ENCODE peak calls at places on chromosomes 5 and 9, in four cellular contexts. One of them, this sample, is unnamed. For H3K27me3, the result is how much of the 10 kb centered on the place peaks cover.

GRCh38 chr9:136506425-136506824 is 23.6 kb upstream of the SEC16A start:
- DNase-seq in endodermal cell: no peak
- DNase-seq in endothelial cell of umbilical vein: no peak
- DNase-seq in keratinocyte: no peak
- DNase-seq in this sample: no peak

GRCh38 chr5:22109315-22109714 is 743.8 kb downstream of the CDH12 start:
- DNase-seq in keratinocyte: no peak
- DNase-seq in endothelial cell of umbilical vein: no peak
- DNase-seq in endodermal cell: no peak
- DNase-seq in this sample: no peak

GRCh38 chr5:41815261-41815660 is 55.0 kb downstream of the OXCT1 start:
- DNase-seq in endothelial cell of umbilical vein: no peak
- DNase-seq in endodermal cell: no peak
- DNase-seq in keratinocyte: no peak
- DNase-seq in this sample: no peak

GRCh38 chr5:147400836-147401235 is 109.0 kb downstream of the DPYSL3 start:
- DNase-seq in endodermal cell: no peak
- DNase-seq in keratinocyte: no peak
- DNase-seq in endothelial cell of umbilical vein: no peak
- DNase-seq in this sample: no peak

GRCh38 chr5:134506054-134507039 is 19.1 kb upstream of the JADE2 start:
- DNase-seq in endodermal cell: peak
- DNase-seq in keratinocyte: no peak
- DNase-seq in endothelial cell of umbilical vein: no peak
- DNase-seq in this sample: no peak

GRCh38 chr9:105690742-105691141 is 3.6 kb upstream of the TMEM38B start:
- DNase-seq in endothelial cell of umbilical vein: peak
- DNase-seq in endodermal cell: no peak
- DNase-seq in keratinocyte: no peak
- DNase-seq in this sample: no peak

GRCh38 chr5:151745071-151745705 is 13.2 kb downstream of the ATOX1 start:
- DNase-seq in endodermal cell: no peak
- DNase-seq in keratinocyte: peak
- DNase-seq in endothelial cell of umbilical vein: peak
- DNase-seq in this sample: no peak

GRCh38 chr5:6551287-6551954 is 81.4 kb downstream of the NSUN2 start:
- DNase-seq in endodermal cell: no peak
- DNase-seq in endothelial cell of umbilical vein: no peak
- DNase-seq in keratinocyte: no peak
- DNase-seq in this sample: no peak

GRCh38 chr5:135964670-135965320 is 10.0 kb upstream of the LECT2 start:
- DNase-seq in keratinocyte: no peak
- DNase-seq in endothelial cell of umbilical vein: no peak
- DNase-seq in endodermal cell: no peak
- DNase-seq in this sample: no peak

GRCh38 chr5:80275347-80275746 is 19.5 kb upstream of the SERINC5 start:
- DNase-seq in endodermal cell: peak
- DNase-seq in endothelial cell of umbilical vein: peak
- DNase-seq in keratinocyte: no peak
- DNase-seq in this sample: no peak

GRCh38 chr5:146848133-146848532 is 30.4 kb downstream of the PPP2R2B start:
- DNase-seq in endothelial cell of umbilical vein: no peak
- DNase-seq in endodermal cell: no peak
- DNase-seq in keratinocyte: no peak
- DNase-seq in this sample: no peak

GRCh38 chr5:176533894-176534611 is 3.1 kb downstream of the RNF44 start:
- DNase-seq in endothelial cell of umbilical vein: peak
- DNase-seq in keratinocyte: no peak
- DNase-seq in endodermal cell: peak
- DNase-seq in this sample: no peak

GRCh38 chr5:116914869-116915504 is 340.4 kb upstream of the SEMA6A start:
- DNase-seq in keratinocyte: no peak
- DNase-seq in endodermal cell: no peak
- DNase-seq in endothelial cell of umbilical vein: no peak
- DNase-seq in this sample: no peak

GRCh38 chr5:53430618-53431252 is 49.7 kb upstream of the FST start:
- DNase-seq in keratinocyte: no peak
- DNase-seq in endodermal cell: no peak
- DNase-seq in endothelial cell of umbilical vein: peak
- DNase-seq in this sample: no peak

GRCh38 chr5:39224196-39224754 is 4.9 kb upstream of the FYB1 start:
- DNase-seq in keratinocyte: peak
- DNase-seq in endodermal cell: peak
- DNase-seq in endothelial cell of umbilical vein: no peak
- DNase-seq in this sample: no peak

GRCh38 chr5:110321117-110321516 is 405.4 kb downstream of the TMEM232 start:
- DNase-seq in endodermal cell: no peak
- DNase-seq in endothelial cell of umbilical vein: no peak
- DNase-seq in keratinocyte: no peak
- DNase-seq in this sample: no peak

GRCh38 chr9:21030389-21031035 is 928 bp downstream of the HACD4 start:
- DNase-seq in endodermal cell: peak
- DNase-seq in keratinocyte: no peak
- DNase-seq in endothelial cell of umbilical vein: peak
- DNase-seq in this sample: no peak

GRCh38 chr9:6197330-6197729 is 18.3 kb upstream of the IL33 start:
- DNase-seq in endodermal cell: peak
- DNase-seq in endothelial cell of umbilical vein: peak
- DNase-seq in keratinocyte: no peak
- DNase-seq in this sample: peak

GRCh38 chr9:120692901-120693573 is 21.2 kb downstream of the MEGF9 start:
- DNase-seq in keratinocyte: no peak
- DNase-seq in endothelial cell of umbilical vein: no peak
- DNase-seq in endodermal cell: no peak
- DNase-seq in this sample: no peak

GRCh38 chr9:133701321-133701980 is 36.7 kb downstream of the SARDH start:
- DNase-seq in keratinocyte: no peak
- DNase-seq in endothelial cell of umbilical vein: no peak
- DNase-seq in endodermal cell: no peak
- DNase-seq in this sample: no peak

GRCh38 chr5:178496219-178496618 is 94.0 kb downstream of the COL23A1 start:
- DNase-seq in endodermal cell: no peak
- DNase-seq in endothelial cell of umbilical vein: no peak
- DNase-seq in keratinocyte: no peak
- DNase-seq in this sample: no peak

GRCh38 chr5:124537136-124537919 is 209.1 kb downstream of the ZNF608 start:
- DNase-seq in endodermal cell: no peak
- DNase-seq in endothelial cell of umbilical vein: peak
- DNase-seq in keratinocyte: no peak
- DNase-seq in this sample: no peak

GRCh38 chr9:115640887-115641286 is 512.7 kb upstream of the PAPPA start:
- DNase-seq in endothelial cell of umbilical vein: no peak
- DNase-seq in endodermal cell: no peak
- DNase-seq in keratinocyte: peak
- DNase-seq in this sample: no peak

GRCh38 chr5:132257131-132258101 is at the start of gene PDLIM4:
- DNase-seq in endothelial cell of umbilical vein: peak
- DNase-seq in endodermal cell: peak
- DNase-seq in keratinocyte: no peak
- DNase-seq in this sample: no peak

GRCh38 chr5:170986598-170986997 is 124.8 kb downstream of the RANBP17 start:
- DNase-seq in endodermal cell: no peak
- DNase-seq in endothelial cell of umbilical vein: peak
- DNase-seq in keratinocyte: no peak
- DNase-seq in this sample: no peak

GRCh38 chr5:66538126-66538525 is 58.1 kb upstream of the MAST4 start:
- DNase-seq in endothelial cell of umbilical vein: no peak
- DNase-seq in keratinocyte: no peak
- DNase-seq in endodermal cell: no peak
- DNase-seq in this sample: no peak

GRCh38 chr9:96523429-96523828 is 73.5 kb downstream of the HABP4 start:
- DNase-seq in keratinocyte: no peak
- DNase-seq in endothelial cell of umbilical vein: no peak
- DNase-seq in endodermal cell: no peak
- DNase-seq in this sample: no peak

GRCh38 chr5:16346380-16346779 is 119.2 kb downstream of the ZNF622 start:
- DNase-seq in endodermal cell: no peak
- DNase-seq in endothelial cell of umbilical vein: no peak
- DNase-seq in keratinocyte: no peak
- DNase-seq in this sample: no peak

GRCh38 chr9:87148391-87149237 is 201.3 kb upstream of the GAS1 start:
- DNase-seq in endodermal cell: peak
- DNase-seq in keratinocyte: no peak
- DNase-seq in endothelial cell of umbilical vein: peak
- DNase-seq in this sample: peak

DNA sequence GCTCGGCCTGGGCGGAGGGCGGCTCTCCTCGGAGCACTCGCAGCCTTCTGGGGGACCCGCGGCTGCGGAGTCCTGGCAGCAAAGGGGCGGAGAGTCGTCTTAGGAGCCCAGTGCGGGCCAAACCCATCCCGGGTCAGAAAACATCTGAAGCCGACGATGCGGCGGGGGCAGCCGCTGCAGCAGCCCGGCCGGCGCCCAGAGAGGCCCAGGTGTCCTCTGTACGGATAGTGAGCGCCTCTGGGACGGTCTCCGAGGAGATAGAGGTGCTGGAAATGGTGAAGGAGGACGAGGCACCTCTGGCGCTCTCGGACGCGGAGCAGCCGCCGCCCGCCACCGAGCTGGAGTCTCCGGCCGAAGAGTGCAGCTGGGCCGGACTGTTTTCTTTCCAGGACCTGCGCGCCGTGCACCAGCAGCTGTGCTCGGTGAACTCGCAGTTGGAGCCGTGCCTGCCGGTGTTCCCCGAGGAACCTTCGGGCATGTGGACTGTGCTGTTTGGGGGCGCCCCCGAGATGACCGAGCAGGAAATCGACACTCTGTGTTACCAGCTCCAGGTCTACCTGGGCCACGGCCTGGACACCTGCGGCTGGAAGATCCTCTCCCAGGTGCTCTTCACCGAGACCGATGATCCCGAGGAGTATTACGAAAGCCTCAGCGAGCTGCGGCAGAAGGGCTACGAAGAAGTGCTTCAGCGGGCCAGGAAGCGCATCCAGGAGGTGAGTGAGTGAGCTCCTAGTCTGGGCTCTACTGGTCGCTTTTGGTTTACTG is 1.2 kb downstream of the JMY start:
- DNase-seq in keratinocyte: no peak
- DNase-seq in endothelial cell of umbilical vein: peak
- DNase-seq in endodermal cell: peak
- DNase-seq in this sample: no peak
- H3K4me3 ChIP-seq in keratinocyte: peak
- H3K4me3 ChIP-seq in endothelial cell of umbilical vein: peak
- H3K4me3 ChIP-seq in endodermal cell: peak
- H3K4me3 ChIP-seq in this sample: peak

GRCh38 chr5:149166591-149167100 is 25.4 kb downstream of the ABLIM3 start:
- DNase-seq in endodermal cell: no peak
- DNase-seq in keratinocyte: no peak
- DNase-seq in endothelial cell of umbilical vein: no peak
- DNase-seq in this sample: no peak
- H3K27me3 ChIP-seq in endodermal cell: under half
- H3K27me3 ChIP-seq in keratinocyte: under half
- H3K27me3 ChIP-seq in endothelial cell of umbilical vein: under half
- H3K27me3 ChIP-seq in this sample: under half

DNA sequence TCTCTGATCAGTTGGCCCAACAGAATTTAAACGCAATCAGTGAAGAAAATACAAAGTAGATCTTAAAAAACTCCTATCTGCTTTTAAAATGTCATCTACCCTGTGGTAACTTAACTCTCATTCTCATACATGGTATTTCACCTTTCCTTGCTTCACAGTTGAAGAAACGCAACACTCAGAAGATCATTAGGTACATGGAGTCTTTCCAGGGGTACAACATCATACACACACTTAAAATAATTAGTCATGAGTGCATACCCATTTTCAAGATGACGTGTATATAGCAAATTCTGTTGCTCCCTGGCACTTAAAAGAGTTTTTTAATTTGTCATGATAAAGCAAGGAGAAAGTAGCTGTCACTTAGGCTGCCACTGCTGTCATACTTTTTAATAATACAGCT is 259.9 kb downstream of the BNC2 start:
- DNase-seq in endodermal cell: no peak
- DNase-seq in endothelial cell of umbilical vein: no peak
- DNase-seq in keratinocyte: no peak
- DNase-seq in this sample: no peak
- H3K9ac ChIP-seq in endodermal cell: no peak
- H3K9ac ChIP-seq in endothelial cell of umbilical vein: no peak
- H3K9ac ChIP-seq in keratinocyte: no peak
- H3K9ac ChIP-seq in this sample: no peak

GRCh38 chr9:131545786-131546335 is 538 bp downstream of the PRRT1B start:
- DNase-seq in endothelial cell of umbilical vein: no peak
- DNase-seq in keratinocyte: no peak
- DNase-seq in endodermal cell: no peak
- DNase-seq in this sample: no peak
- H3K4me3 ChIP-seq in endothelial cell of umbilical vein: no peak
- H3K4me3 ChIP-seq in keratinocyte: no peak
- H3K4me3 ChIP-seq in endodermal cell: no peak
- H3K4me3 ChIP-seq in this sample: peak